ENCODE peak calls at places on chromosome 1, in six cellular contexts. One of them, this sample, is unnamed.

GRCh38 chr1:152052606-152053005 is 15.8 kb upstream of the S100A11 start:
- DNase-seq in T-helper 1 cell: peak; percentile 74
- DNase-seq in stimulated activated CD4-positive, alpha-beta T cell treated with anti-CD3 and anti-CD28 coated beads, TNF-alpha, amount 100 ng/mL, for 4 hours: peak; percentile 63
- DNase-seq in activated gamma-delta T cell treated with Interleukin-2 at 50 U/mL for 16 hours: peak; percentile 88
- DNase-seq in PC-3: peak; percentile 95
- DNase-seq in M059J: peak; percentile 75
- DNase-seq in this sample: peak; percentile 88

GRCh38 chr1:179813626-179814351 is 63.8 kb downstream of the TOR1AIP2 start:
- DNase-seq in M059J: no peak
- DNase-seq in PC-3: no peak
- DNase-seq in T-helper 1 cell: no peak
- DNase-seq in stimulated activated CD4-positive, alpha-beta T cell treated with anti-CD3 and anti-CD28 coated beads, TNF-alpha, amount 100 ng/mL, for 4 hours: no peak
- DNase-seq in activated gamma-delta T cell treated with Interleukin-2 at 50 U/mL for 16 hours: no peak
- DNase-seq in this sample: no peak

GRCh38 chr1:209651148-209651547 is 1.1 kb downstream of the LAMB3 start:
- DNase-seq in stimulated activated CD4-positive, alpha-beta T cell treated with anti-CD3 and anti-CD28 coated beads, TNF-alpha, amount 100 ng/mL, for 4 hours: peak; percentile 18
- DNase-seq in M059J: peak; percentile 97
- DNase-seq in activated gamma-delta T cell treated with Interleukin-2 at 50 U/mL for 16 hours: peak; percentile 17
- DNase-seq in T-helper 1 cell: peak; percentile 21
- DNase-seq in PC-3: peak; percentile 95
- DNase-seq in this sample: peak; percentile 88

GRCh38 chr1:62589321-62589720 is 8.0 kb upstream of the ANGPTL3 start:
- DNase-seq in stimulated activated CD4-positive, alpha-beta T cell treated with anti-CD3 and anti-CD28 coated beads, TNF-alpha, amount 100 ng/mL, for 4 hours: no peak
- DNase-seq in PC-3: no peak
- DNase-seq in M059J: peak; percentile 18
- DNase-seq in T-helper 1 cell: no peak
- DNase-seq in activated gamma-delta T cell treated with Interleukin-2 at 50 U/mL for 16 hours: no peak
- DNase-seq in this sample: no peak

GRCh38 chr1:13813398-13814012 is 113.5 kb downstream of the PRDM2 start:
- DNase-seq in PC-3: no peak
- DNase-seq in M059J: no peak
- DNase-seq in T-helper 1 cell: peak; percentile 28
- DNase-seq in stimulated activated CD4-positive, alpha-beta T cell treated with anti-CD3 and anti-CD28 coated beads, TNF-alpha, amount 100 ng/mL, for 4 hours: peak; percentile 15
- DNase-seq in activated gamma-delta T cell treated with Interleukin-2 at 50 U/mL for 16 hours: peak; percentile 45
- DNase-seq in this sample: peak; percentile 70

GRCh38 chr1:10965621-10966226 is 46.7 kb upstream of the TARDBP start:
- DNase-seq in stimulated activated CD4-positive, alpha-beta T cell treated with anti-CD3 and anti-CD28 coated beads, TNF-alpha, amount 100 ng/mL, for 4 hours: no peak
- DNase-seq in activated gamma-delta T cell treated with Interleukin-2 at 50 U/mL for 16 hours: no peak
- DNase-seq in M059J: peak; percentile 25
- DNase-seq in T-helper 1 cell: no peak
- DNase-seq in PC-3: no peak
- DNase-seq in this sample: no peak

GRCh38 chr1:42418516-42418915 is 37.3 kb downstream of the ZMYND12 start:
- DNase-seq in T-helper 1 cell: no peak
- DNase-seq in PC-3: no peak
- DNase-seq in stimulated activated CD4-positive, alpha-beta T cell treated with anti-CD3 and anti-CD28 coated beads, TNF-alpha, amount 100 ng/mL, for 4 hours: no peak
- DNase-seq in activated gamma-delta T cell treated with Interleukin-2 at 50 U/mL for 16 hours: no peak
- DNase-seq in M059J: no peak
- DNase-seq in this sample: no peak

GRCh38 chr1:74468982-74469603 is 43.3 kb downstream of the LRRC53 start:
- DNase-seq in PC-3: peak; percentile 76
- DNase-seq in stimulated activated CD4-positive, alpha-beta T cell treated with anti-CD3 and anti-CD28 coated beads, TNF-alpha, amount 100 ng/mL, for 4 hours: no peak
- DNase-seq in T-helper 1 cell: no peak
- DNase-seq in M059J: peak; percentile 36
- DNase-seq in activated gamma-delta T cell treated with Interleukin-2 at 50 U/mL for 16 hours: no peak
- DNase-seq in this sample: peak; percentile 8

GRCh38 chr1:246709845-246710244 is 14.4 kb upstream of the SCCPDH start:
- DNase-seq in T-helper 1 cell: no peak
- DNase-seq in stimulated activated CD4-positive, alpha-beta T cell treated with anti-CD3 and anti-CD28 coated beads, TNF-alpha, amount 100 ng/mL, for 4 hours: no peak
- DNase-seq in M059J: no peak
- DNase-seq in PC-3: no peak
- DNase-seq in activated gamma-delta T cell treated with Interleukin-2 at 50 U/mL for 16 hours: no peak
- DNase-seq in this sample: no peak

This sample was measured in erythroblast.